ENCODE peak calls at places on chromosomes 1 and 21, in six cellular contexts. B, U, M, Y, P and N are unnamed samples. For H3K27me3, the result is how much of the 10 kb centered on the place peaks cover.

GRCh38 chr1:25543425-25544242 is at the start of gene LDLRAP1:
- DNase-seq in B (no peak), U (peak), M (peak), Y (peak), P (peak), N (peak)

GRCh38 chr1:154326546-154327465 is 1.5 kb downstream of the ATP8B2 start:
- DNase-seq in B (peak), U (no peak), M (no peak), Y (no peak), P (no peak), N (no peak)

GRCh38 chr1:97384294-97384952 is 536.4 kb downstream of the DPYD start:
- DNase-seq in B (no peak), U (no peak), M (no peak), Y (no peak), P (no peak), N (no peak)

GRCh38 chr1:164735315-164736052 is 176.5 kb downstream of the PBX1 start:
- DNase-seq in B (no peak), U (no peak), M (no peak), Y (no peak), P (peak), N (no peak)

GRCh38 chr1:109277434-109278204 is 5.3 kb downstream of the PSRC1 start:
- DNase-seq in B (peak), U (no peak), M (peak), Y (peak), P (peak), N (peak)

GRCh38 chr1:9476790-9477463 is 62.3 kb upstream of the SLC25A33 start:
- DNase-seq in B (no peak), U (no peak), M (no peak), Y (no peak), P (no peak), N (no peak)

GRCh38 chr21:38159355-38159754 is 97.4 kb upstream of the KCNJ15 start:
- DNase-seq in B (no peak), U (no peak), M (peak), Y (peak), P (peak), N (peak)

GRCh38 chr1:111551623-111552470 is 48.4 kb upstream of the ADORA3 start:
- DNase-seq in B (peak), U (no peak), M (no peak), Y (no peak), P (no peak), N (no peak)

GRCh38 chr1:201713093-201713810 is 115.7 kb upstream of the IPO9 start:
- DNase-seq in B (peak), U (no peak), M (no peak), Y (peak), P (no peak), N (peak)

GRCh38 chr1:11634759-11635158 is 19.5 kb downstream of the FBXO2 start:
- DNase-seq in B (no peak), U (no peak), M (no peak), Y (no peak), P (no peak), N (no peak)

GRCh38 chr1:10211805-10212405 is 1.5 kb downstream of the KIF1B start:
- DNase-seq in B (no peak), U (no peak), M (no peak), Y (no peak), P (peak), N (no peak)

GRCh38 chr1:23174383-23175110 is 5.9 kb upstream of the LUZP1 start:
- DNase-seq in B (no peak), U (no peak), M (no peak), Y (no peak), P (no peak), N (no peak)

GRCh38 chr1:36160949-36161485 is 5.1 kb downstream of the MAP7D1 start:
- DNase-seq in B (no peak), U (peak), M (no peak), Y (peak), P (peak), N (peak)

GRCh38 chr1:87329756-87330200 is 1.1 kb downstream of the LMO4 start:
- DNase-seq in B (no peak), U (no peak), M (no peak), Y (no peak), P (no peak), N (no peak)

GRCh38 chr1:87330954-87331318 is 2.3 kb downstream of the LMO4 start:
- DNase-seq in B (no peak), U (no peak), M (no peak), Y (no peak), P (peak), N (no peak)

GRCh38 chr1:87330201-87330953 is 1.7 kb downstream of the LMO4 start:
- DNase-seq in B (no peak), U (no peak), M (no peak), Y (peak), P (peak), N (peak)

GRCh38 chr1:87333692-87334347 is 5.1 kb downstream of the LMO4 start:
- DNase-seq in B (no peak), U (no peak), M (no peak), Y (no peak), P (no peak), N (no peak)

GRCh38 chr1:87331319-87332269 is 2.9 kb downstream of the LMO4 start:
- DNase-seq in B (peak), U (peak), M (peak), Y (peak), P (peak), N (peak)
- TF ChIP-seq EP300 in B (no peak), U (no peak), M (peak), Y (no peak), P (no peak), N (no peak)

DNA sequence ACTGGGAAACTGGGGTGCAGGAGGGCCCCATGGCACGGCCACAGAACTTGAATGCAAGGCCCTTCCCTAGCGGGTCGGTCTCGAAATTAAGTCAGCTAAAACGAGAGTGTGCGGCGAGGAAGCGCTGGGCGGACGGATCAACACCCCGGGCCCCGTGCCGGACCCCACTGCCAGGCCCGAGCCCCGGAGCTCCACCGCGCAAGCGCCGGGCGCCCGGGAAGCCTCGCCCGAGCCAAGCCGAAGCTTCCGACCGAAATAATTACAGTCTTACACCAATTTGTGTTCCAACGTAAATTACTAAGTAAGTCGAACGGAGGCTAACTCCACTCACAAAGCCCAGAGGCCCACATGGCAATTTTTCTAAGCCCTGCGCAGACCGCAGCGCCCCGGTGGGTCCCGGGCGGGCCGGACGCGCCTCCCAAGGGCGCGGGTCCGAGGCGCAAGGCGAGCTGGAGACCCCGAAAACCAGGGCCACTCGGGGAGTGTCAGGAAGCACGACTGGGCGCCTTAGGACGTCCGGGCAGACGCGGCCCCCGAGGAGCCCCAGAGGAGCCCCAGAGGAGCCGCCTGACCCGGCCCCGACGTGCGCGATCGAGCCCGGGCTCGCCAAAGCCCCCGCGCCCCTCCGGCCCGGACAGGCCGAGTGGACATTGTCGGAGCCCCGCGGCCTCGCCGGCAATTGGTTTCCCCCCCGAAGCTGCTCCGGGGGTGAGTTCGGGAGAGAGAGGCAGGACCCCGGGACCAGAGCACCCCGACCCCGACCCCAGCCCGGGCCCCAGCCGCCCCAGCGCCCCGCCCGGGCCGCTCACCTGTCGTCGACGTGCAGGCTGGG is 585 bp downstream of the RIPK4 start:
- DNase-seq in B (no peak), U (peak), M (no peak), Y (no peak), P (no peak), N (no peak)
- H3K27me3 ChIP-seq in B (half or more), U (under half), M (half or more), Y (half or more), P (half or more), N (under half)

GRCh38 chr21:32411366-32412161 is 942 bp upstream of the EVA1C start:
- DNase-seq in B (peak), U (peak), M (no peak), Y (peak), P (peak), N (peak)
- TF ChIP-seq POLR2AphosphoS5 in B (peak), U (peak), M (no peak), Y (peak), P (no peak), N (peak)

DNA sequence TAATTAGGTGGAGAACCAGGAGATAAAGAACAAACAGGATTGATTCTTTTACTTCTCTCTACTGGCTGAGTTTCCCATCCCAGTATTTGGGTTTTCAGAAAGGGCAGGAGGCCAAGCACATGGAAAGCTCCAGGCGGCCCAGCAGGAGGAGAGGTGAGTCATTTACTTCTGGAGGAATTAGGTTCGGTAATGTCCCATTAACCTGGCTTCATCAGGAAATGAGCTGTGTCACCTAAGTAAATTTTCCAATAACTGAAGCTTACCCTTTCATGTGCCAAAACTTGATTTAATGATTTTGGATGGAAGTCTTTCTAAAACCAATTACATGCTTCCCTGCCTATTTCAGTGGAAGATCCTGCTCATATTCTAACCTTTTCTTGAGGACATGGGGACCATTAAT is 257.6 kb upstream of the USP24 start:
- DNase-seq in B (no peak), U (no peak), M (no peak), Y (no peak), P (no peak), N (no peak)
- TF ChIP-seq EP300 in B (no peak), U (no peak), M (no peak), Y (no peak), P (no peak), N (no peak)

DNA sequence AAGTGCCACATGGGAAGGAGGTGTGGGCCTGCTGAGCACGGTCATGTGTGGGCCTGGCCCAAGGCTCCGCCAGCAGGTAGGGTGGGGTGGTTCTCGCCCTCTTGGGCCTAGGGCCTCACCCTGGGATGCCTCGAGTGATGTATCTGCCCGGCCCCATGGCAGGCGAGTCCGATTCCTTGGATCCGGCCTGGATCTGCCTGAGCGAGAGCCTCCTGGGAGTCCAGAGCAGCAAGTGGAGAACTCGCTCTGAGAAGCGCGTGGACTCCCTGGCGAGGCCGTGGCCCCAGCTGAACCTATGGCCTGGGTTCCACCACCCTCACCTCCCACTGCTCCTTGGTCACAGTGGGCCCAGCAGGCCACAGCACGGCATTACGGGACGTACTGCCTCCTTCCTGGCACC is 8.2 kb upstream of the TTC34 start:
- DNase-seq in B (no peak), U (peak), M (no peak), Y (no peak), P (no peak), N (no peak)
- H3K27me3 ChIP-seq in B (half or more), U (under half), M (under half), Y (under half), P (under half), N (half or more)